ENCODE peak calls at places on chromosomes 16 and 17, in four cellular contexts. C is IMR-90, Y is H9, N is mesendoderm. A is an unnamed sample.
A peak's percentile ranks its signal among the peaks of the same experiment; 100 is the strongest.

GRCh38 chr17:69499301-69499700 is 84.8 kb downstream of the MAP2K6 start:
- DNase-seq in Y (no peak), C (no peak), N (no peak), A (peak; percentile 43)

GRCh38 chr17:68355093-68355492 is 63.8 kb downstream of the ARSG start:
- DNase-seq in Y (no peak), C (peak; percentile 65), N (no peak), A (peak; percentile 68)

GRCh38 chr17:65771704-65772103 is 210.3 kb upstream of the AXIN2 start:
- DNase-seq in Y (no peak), N (no peak), C (no peak), A (no peak)

GRCh38 chr17:10683853-10684252 is 13.5 kb downstream of the SCO1 start:
- DNase-seq in Y (no peak), N (peak; percentile 47), C (peak; percentile 39), A (no peak)

GRCh38 chr16:57514891-57515600 is 21.3 kb downstream of the CCDC102A start:
- DNase-seq in Y (peak; percentile 72), C (no peak), N (peak; percentile 55), A (no peak)

GRCh38 chr17:81169870-81170309 is 3.9 kb upstream of the AATK start:
- DNase-seq in Y (no peak), C (no peak), N (no peak), A (no peak)

GRCh38 chr17:64599187-64599676 is 62.9 kb downstream of the SMURF2 start:
- DNase-seq in N (no peak), Y (peak; percentile 41), C (no peak), A (peak; percentile 11)

GRCh38 chr16:87515475-87516330 is 22.9 kb upstream of the ZCCHC14 start:
- DNase-seq in C (no peak), Y (no peak), N (no peak), A (no peak)

GRCh38 chr16:55625843-55626242 is 29.9 kb upstream of the SLC6A2 start:
- DNase-seq in N (no peak), C (no peak), Y (no peak), A (no peak)

GRCh38 chr17:76083536-76083935 is 4.6 kb downstream of the ZACN start:
- DNase-seq in Y (no peak), N (no peak), C (no peak), A (no peak)

GRCh38 chr17:32161506-32162365 is 19.4 kb downstream of the RHOT1 start:
- DNase-seq in C (peak; percentile 93), Y (no peak), N (no peak), A (no peak)

GRCh38 chr16:88499836-88500251 is 46.8 kb downstream of the ZFPM1 start:
- DNase-seq in C (no peak), Y (no peak), N (no peak), A (no peak)

GRCh38 chr17:43928606-43929005 is 13.7 kb downstream of the PPY start:
- DNase-seq in C (no peak), N (no peak), Y (no peak), A (no peak)

GRCh38 chr17:77690271-77691161 is 268.0 kb upstream of the TNRC6C start:
- DNase-seq in N (no peak), C (no peak), Y (peak; percentile 25), A (no peak)
- H3K4me2 ChIP-seq in N (no peak overlapping the region), C (peak overlapping the region; percentile 54), Y (no peak overlapping the region), A (no peak overlapping the region)

DNA sequence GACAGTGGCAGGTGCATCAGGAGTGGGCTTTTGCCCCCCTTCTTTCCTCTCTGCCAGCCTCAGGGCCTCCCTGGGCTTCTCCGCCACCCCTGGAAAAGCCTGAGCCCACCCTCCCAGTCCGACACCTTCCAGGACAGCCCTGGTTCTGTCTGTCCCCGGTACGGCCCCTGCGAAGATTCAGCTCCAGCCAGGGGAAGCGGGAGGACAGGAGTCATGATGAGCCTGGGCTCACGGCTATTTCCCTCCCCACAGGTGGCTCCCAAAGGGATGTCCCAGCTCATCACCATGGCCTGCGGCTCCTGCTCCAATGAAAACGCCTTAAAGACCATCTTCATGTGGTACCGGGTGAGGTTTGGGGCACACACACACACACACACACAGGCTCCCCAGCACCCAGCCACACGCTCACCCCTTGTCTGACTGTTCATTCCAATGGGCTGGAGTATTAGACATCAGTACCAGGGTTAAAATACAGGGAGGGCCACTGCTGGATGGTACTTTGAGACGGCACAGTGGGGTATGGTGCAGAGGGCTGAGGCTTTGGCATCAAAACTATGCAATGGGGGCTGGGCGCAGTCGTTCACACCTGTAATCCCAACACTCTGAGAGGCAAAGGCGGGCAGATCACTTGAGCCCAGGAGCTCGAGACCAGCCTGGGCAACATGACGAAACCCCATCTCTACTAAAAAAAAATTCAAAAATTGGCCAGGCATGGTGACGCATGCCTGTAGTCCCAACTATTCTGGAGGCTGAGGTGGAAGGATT is 32.8 kb downstream of the TMEM186 start:
- DNase-seq in Y (peak; percentile 44), C (no peak), N (peak; percentile 13), A (no peak)
- H3K4ac ChIP-seq in Y (no peak overlapping the region), C (no peak overlapping the region), N (no peak overlapping the region), A (no peak overlapping the region)

GRCh38 chr16:90020260-90020837 is 1.1 kb upstream of the DBNDD1 start:
- DNase-seq in C (peak; percentile 36), Y (no peak), N (peak; percentile 45), A (no peak)

GRCh38 chr16:90019543-90020259 is 445 bp upstream of the DBNDD1 start:
- DNase-seq in C (peak; percentile 89), N (peak; percentile 75), Y (peak; percentile 70), A (no peak)

GRCh38 chr16:90019201-90019542 is at the start of gene DBNDD1:
- DNase-seq in Y (peak; percentile 47), N (no peak), C (no peak), A (no peak)

GRCh38 chr16:90016339-90016950 is 2.8 kb downstream of the DBNDD1 start:
- DNase-seq in N (no peak), Y (no peak), C (no peak), A (no peak)

GRCh38 chr16:90018297-90019200 is 707 bp downstream of the DBNDD1 start:
- DNase-seq in N (peak; percentile 43), C (no peak), Y (peak; percentile 57), A (peak; percentile 31)
- H3K27ac ChIP-seq in N (no peak overlapping the region), C (no peak overlapping the region), Y (no peak overlapping the region), A (no peak overlapping the region)

GRCh38 chr17:77435272-77436057 is 294.7 kb downstream of the SEC14L1 start:
- DNase-seq in N (no peak), C (no peak), Y (no peak), A (no peak)

GRCh38 chr17:77436481-77436880 is 295.7 kb downstream of the SEC14L1 start:
- DNase-seq in Y (no peak), C (no peak), N (no peak), A (no peak)

GRCh38 chr17:77434136-77435114 is 293.7 kb downstream of the SEC14L1 start:
- DNase-seq in C (no peak), N (no peak), Y (no peak), A (no peak)

GRCh38 chr17:77437017-77437416 is 296.2 kb downstream of the SEC14L1 start:
- DNase-seq in Y (no peak), C (peak; percentile 80), N (no peak), A (no peak)

GRCh38 chr17:77436058-77436442 is 295.3 kb downstream of the SEC14L1 start:
- DNase-seq in Y (peak; percentile 78), C (peak; percentile 69), N (peak; percentile 91), A (no peak)
- H3K4me2 ChIP-seq in Y (peak overlapping the region; percentile 17), C (peak overlapping the region; percentile 2), N (peak overlapping the region; percentile 30), A (no peak overlapping the region)

DNA sequence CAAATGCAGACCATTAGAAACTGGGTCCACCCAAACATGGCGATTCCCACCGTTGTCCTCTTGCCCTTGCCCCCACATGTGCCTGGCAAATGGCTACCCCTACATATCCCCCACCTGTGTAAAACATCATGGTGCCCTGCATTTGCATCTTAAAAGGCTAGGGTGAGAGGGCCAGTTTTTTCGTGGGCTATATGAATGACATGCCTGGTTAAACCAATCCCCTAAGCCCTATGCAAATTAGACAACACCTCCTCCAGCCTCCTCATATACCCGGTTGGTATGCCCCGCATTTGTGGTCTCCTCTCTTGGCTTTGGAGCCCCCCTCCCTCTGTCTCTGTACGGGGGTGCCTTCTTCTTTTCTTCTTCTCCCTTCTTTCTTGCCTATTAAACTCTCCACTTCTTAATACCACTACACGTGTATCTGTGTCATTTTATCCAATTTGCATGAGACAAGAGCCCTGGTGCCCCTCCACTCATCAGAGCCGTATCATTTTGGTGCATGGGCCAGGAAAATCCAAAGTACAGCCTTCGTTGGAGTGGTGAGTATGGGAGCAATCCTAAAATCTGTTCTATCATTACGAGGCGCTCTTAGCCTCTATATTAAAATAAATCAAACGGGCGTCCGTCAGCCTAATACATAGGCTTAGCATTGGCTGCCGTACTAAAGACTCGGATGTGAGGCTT is 30.1 kb downstream of the QPRT start:
- DNase-seq in N (peak; percentile 90), C (no peak), Y (peak; percentile 95), A (no peak)
- H3K4ac ChIP-seq in N (peak overlapping the region; percentile 95), C (no peak overlapping the region), Y (peak overlapping the region; percentile 79), A (no peak overlapping the region)

GRCh38 chr16:49148410-49148809 is 133.2 kb downstream of the CBLN1 start:
- DNase-seq in C (no peak), Y (no peak), N (peak; percentile 10), A (no peak)
- H3K27ac ChIP-seq in C (no peak overlapping the region), Y (no peak overlapping the region), N (no peak overlapping the region), A (no peak overlapping the region)

DNA sequence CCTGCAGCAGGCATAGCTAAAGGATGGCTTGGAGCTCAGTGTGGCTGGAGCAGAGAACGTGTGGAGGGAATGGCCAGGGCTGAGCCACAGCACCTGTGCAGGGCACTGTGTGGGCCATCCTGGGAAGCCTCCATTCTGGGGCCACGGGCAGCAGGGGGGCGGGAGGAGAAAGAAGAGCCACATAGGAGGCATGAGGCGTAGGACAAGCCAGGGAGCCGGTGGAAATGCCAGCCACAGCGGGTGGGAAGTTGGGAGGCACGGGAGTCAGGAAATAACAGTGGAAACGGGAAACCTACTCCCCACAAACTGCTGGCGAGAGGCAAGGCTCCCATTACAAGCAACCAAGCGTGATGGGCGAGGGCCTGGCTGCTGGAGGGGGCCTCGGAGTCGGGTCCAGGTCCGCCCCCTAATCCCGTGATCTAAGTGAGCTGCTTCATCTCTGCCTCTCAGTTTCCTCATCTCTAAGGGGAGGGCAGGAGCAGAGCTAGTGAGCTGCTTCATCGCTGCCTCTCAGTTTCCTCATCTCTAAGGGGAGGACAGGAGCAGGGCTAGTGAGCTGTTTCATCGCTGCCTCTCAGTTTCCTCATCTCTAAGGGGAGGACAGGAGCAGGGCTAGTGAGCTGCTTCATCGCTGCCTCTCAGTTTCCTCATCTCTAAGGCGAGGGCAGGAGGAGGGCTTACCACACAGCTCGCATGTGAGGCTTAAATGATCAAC is 104.9 kb downstream of the ADCY9 start:
- DNase-seq in N (peak; percentile 39), Y (peak; percentile 58), C (no peak), A (no peak)
- H3K4me2 ChIP-seq in N (no peak overlapping the region), Y (no peak overlapping the region), C (no peak overlapping the region), A (no peak overlapping the region)

DNA sequence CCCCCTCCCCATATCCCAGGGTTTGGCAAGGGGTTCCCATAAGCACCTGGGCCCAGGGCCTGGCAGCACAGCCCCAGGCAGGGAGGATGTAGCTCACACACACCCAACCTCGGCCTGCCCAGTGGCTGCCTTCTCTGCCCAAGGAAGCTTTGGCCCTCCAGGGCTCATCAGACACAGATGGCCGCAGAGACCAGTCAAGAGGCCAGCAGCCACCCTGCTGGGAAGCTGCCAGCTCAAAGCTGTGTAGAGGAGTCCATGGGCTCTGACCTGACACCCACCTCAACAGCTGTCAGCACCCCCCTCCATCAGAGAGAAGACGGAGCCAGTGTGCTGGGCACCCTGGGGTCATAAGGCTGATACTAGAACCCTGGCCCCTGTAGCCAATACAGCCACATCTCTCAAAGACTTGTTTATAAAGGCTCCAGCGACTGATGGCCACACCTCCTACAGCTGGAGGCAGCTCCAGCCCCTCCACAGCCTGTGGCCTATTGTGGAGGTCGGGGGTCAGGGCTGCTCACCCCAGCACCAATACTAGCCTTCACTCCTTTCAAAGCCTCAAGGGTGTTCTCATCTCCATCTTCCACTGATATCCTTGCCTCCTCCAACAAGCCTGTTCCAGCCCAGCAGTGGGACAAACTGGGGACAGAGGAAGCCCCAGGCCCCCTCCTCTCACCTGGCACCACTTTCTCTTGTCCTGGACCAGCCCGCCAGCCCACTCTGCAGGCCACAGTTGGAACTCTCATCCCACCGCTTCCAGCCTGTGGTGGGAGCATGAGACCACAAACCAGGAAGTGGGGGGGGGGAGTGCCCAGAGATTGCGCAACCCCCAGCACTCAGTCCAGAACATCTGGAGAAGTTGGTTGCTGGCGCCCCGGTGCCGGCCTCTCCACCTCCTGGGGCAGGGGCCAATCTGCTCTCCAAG is 2.2 kb upstream of the MPG start:
- DNase-seq in N (peak; percentile 92), C (peak; percentile 86), Y (peak; percentile 83), A (no peak)
- H3K4ac ChIP-seq in N (peak overlapping the region; percentile 97), C (peak overlapping the region; percentile 89), Y (no peak overlapping the region), A (peak overlapping the region; percentile 17)

A was measured in trophoblast cell.